ENCODE peak calls at places on chromosomes 13 and 19, in eight cellular contexts. C is progenitor cell of endocrine pancreas; P is kidney; G is tibial nerve; I is activated gamma-delta T cell treated with anti-CD3 and anti-CD28 coated beads, Interleukin-2, amount 50 U/mL, for 16 hours; S is amygdala; Z is cerebellum; E is fibroblast of mammary gland. O is an unnamed sample.

GRCh38 chr19:56367829-56368711 is 25.3 kb downstream of the ZNF582 start:
- DNase-seq in C (peak; percentile 77), P (peak; percentile 98), G (peak; percentile 72), I (peak; percentile 70), S (peak; percentile 70), Z (peak; percentile 92), E (peak; percentile 95), O (peak; percentile 87)

GRCh38 chr13:113979791-113980471 is 6.1 kb upstream of the C13orf46 start:
- DNase-seq in C (no peak), P (peak; percentile 60), G (no peak), I (no peak), S (no peak), Z (no peak), E (no peak), O (no peak)

GRCh38 chr13:32824671-32825070 is 191.6 kb upstream of the KL start:
- DNase-seq in C (no peak), P (no peak), G (no peak), I (no peak), S (no peak), Z (no peak), E (peak; percentile 89), O (no peak)

GRCh38 chr19:27894906-27895754 is 1317.8 kb downstream of the UQCRFS1 start:
- DNase-seq in C (no peak), P (no peak), G (no peak), I (no peak), S (no peak), Z (no peak), E (no peak), O (no peak)

GRCh38 chr13:37747071-37747612 is 122.4 kb downstream of the TRPC4 start:
- DNase-seq in C (no peak), P (no peak), G (no peak), I (no peak), S (no peak), Z (no peak), E (peak; percentile 67), O (no peak)

GRCh38 chr19:35708391-35708790 is 4.0 kb downstream of the ZBTB32 start:
- DNase-seq in C (no peak), P (no peak), G (no peak), I (no peak), S (no peak), Z (no peak), E (no peak), O (no peak)

GRCh38 chr13:97242755-97243497 is 20.8 kb downstream of the MBNL2 start:
- DNase-seq in C (no peak), P (no peak), G (no peak), I (no peak), S (peak; percentile 58), Z (no peak), E (no peak), O (peak; percentile 97)

GRCh38 chr13:75417006-75417384 is 65.0 kb downstream of the TBC1D4 start:
- DNase-seq in C (no peak), P (no peak), G (no peak), I (no peak), S (no peak), Z (no peak), E (peak; percentile 42), O (no peak)

GRCh38 chr13:50714886-50715285 is 128.6 kb downstream of the DLEU7 start:
- DNase-seq in C (no peak), P (no peak), G (no peak), I (no peak), S (no peak), Z (no peak), E (no peak), O (no peak)

GRCh38 chr19:1241417-1242095 is at the start of gene ATP5F1D:
- DNase-seq in C (peak; percentile 69), P (peak; percentile 98), G (peak; percentile 86), I (peak; percentile 95), S (peak; percentile 85), Z (peak; percentile 94), E (peak; percentile 95), O (peak; percentile 93)

GRCh38 chr19:18029617-18030338 is 21.8 kb downstream of the ARRDC2 start:
- DNase-seq in C (no peak), P (no peak), G (no peak), I (no peak), S (no peak), Z (no peak), E (peak; percentile 26), O (peak; percentile 63)

GRCh38 chr19:5953680-5954213 is 24.2 kb downstream of the RANBP3 start:
- DNase-seq in C (no peak), P (peak; percentile 32), G (no peak), I (no peak), S (no peak), Z (no peak), E (no peak), O (no peak)

GRCh38 chr19:35518313-35518712 is 4.9 kb upstream of the DMKN start:
- DNase-seq in C (no peak), P (no peak), G (no peak), I (no peak), S (no peak), Z (no peak), E (peak; percentile 98), O (no peak)

GRCh38 chr13:111789420-111789819 is 277.5 kb upstream of the SOX1 start:
- DNase-seq in C (no peak), P (peak; percentile 35), G (no peak), I (no peak), S (no peak), Z (no peak), E (no peak), O (no peak)

GRCh38 chr19:6963937-6964336 is 57.3 kb downstream of the MBD3L2B start:
- DNase-seq in C (no peak), P (no peak), G (no peak), I (peak; percentile 5), S (no peak), Z (no peak), E (no peak), O (no peak)

GRCh38 chr13:112983428-112984196 is 14.6 kb downstream of the MCF2L start:
- DNase-seq in C (no peak), P (no peak), G (no peak), I (no peak), S (no peak), Z (peak; percentile 71), E (no peak), O (no peak)

GRCh38 chr19:29543381-29543780 is 17.6 kb downstream of the VSTM2B start:
- DNase-seq in C (no peak), P (no peak), G (no peak), I (no peak), S (no peak), Z (no peak), E (no peak), O (no peak)